ENCODE peak calls at places on chromosomes 5 and 9, in seven cellular contexts. F is GM06990, S is endodermal cell, T is neural crest cell, H is cardiac muscle cell, M is AG10803, E is vagina. K is an unnamed sample.

GRCh38 chr5:33381243-33381642 is 59.5 kb upstream of the TARS1 start:
- DNase-seq in M (no peak), F (no peak), E (no peak), H (no peak), T (no peak), S (no peak), K (no peak)

GRCh38 chr5:11319851-11320580 is 559.0 kb upstream of the DAP start:
- DNase-seq in M (no peak), E (no peak), F (no peak), H (no peak), T (no peak), S (no peak), K (no peak)

GRCh38 chr5:149268928-149269557 is 2.6 kb upstream of the AFAP1L1 start:
- DNase-seq in T (no peak), S (no peak), F (no peak), M (peak; percentile 60), H (peak; percentile 67), E (no peak), K (no peak)

GRCh38 chr9:89311346-89312153 is 555 bp downstream of the CKS2 start:
- DNase-seq in T (no peak), E (no peak), S (no peak), H (peak; percentile 24), F (no peak), M (no peak), K (peak; percentile 41)

GRCh38 chr5:234450-234849 is 16.3 kb downstream of the SDHA start:
- DNase-seq in S (no peak), F (no peak), H (no peak), T (no peak), E (no peak), M (no peak), K (no peak)

GRCh38 chr5:121285861-121286527 is 565.7 kb upstream of the FTMT start:
- DNase-seq in T (no peak), F (no peak), S (no peak), M (no peak), E (no peak), H (no peak), K (no peak)

GRCh38 chr9:343773-344172 is 129.1 kb downstream of the DOCK8 start:
- DNase-seq in H (no peak), S (no peak), F (no peak), E (no peak), M (no peak), T (no peak), K (no peak)

GRCh38 chr5:53825926-53826325 is 265.5 kb downstream of the NDUFS4 start:
- DNase-seq in F (no peak), T (no peak), H (no peak), E (no peak), S (no peak), M (no peak), K (no peak)

GRCh38 chr5:1004598-1005361 is 3.8 kb upstream of the NKD2 start:
- DNase-seq in T (peak; percentile 66), E (no peak), H (peak; percentile 73), F (no peak), M (peak; percentile 39), S (peak; percentile 88), K (peak; percentile 45)

GRCh38 chr9:25472085-25472607 is 206.1 kb downstream of the TUSC1 start:
- DNase-seq in E (no peak), M (no peak), T (no peak), S (no peak), F (no peak), H (no peak), K (no peak)

GRCh38 chr5:57780306-57780958 is 297.8 kb upstream of the ACTBL2 start:
- DNase-seq in F (no peak), T (no peak), H (no peak), S (peak; percentile 57), E (no peak), M (peak; percentile 39), K (no peak)

GRCh38 chr5:134145061-134145757 is 30.7 kb downstream of the TCF7 start:
- DNase-seq in S (no peak), H (no peak), M (no peak), T (no peak), F (no peak), E (peak; percentile 49), K (peak; percentile 29)

GRCh38 chr5:944992-945685 is 52.5 kb downstream of the TRIP13 start:
- DNase-seq in S (no peak), T (no peak), M (no peak), H (no peak), E (peak; percentile 61), F (no peak), K (no peak)

GRCh38 chr9:81687521-81688261 is 1.7 kb downstream of the TLE1 start:
- DNase-seq in M (no peak), H (peak; percentile 33), T (peak; percentile 48), E (no peak), S (peak; percentile 93), F (no peak), K (no peak)

GRCh38 chr9:3525836-3526165 is at the start of gene RFX3:
- DNase-seq in T (peak; percentile 68), S (peak; percentile 94), M (peak; percentile 99), F (peak; percentile 95), E (no peak), H (peak; percentile 98), K (peak; percentile 82)

GRCh38 chr5:118956727-118957126 is 31.6 kb downstream of the DTWD2 start:
- DNase-seq in F (no peak), E (no peak), M (peak; percentile 18), H (peak; percentile 23), S (no peak), T (no peak), K (no peak)

GRCh38 chr9:93133641-93134017 is 422 bp downstream of the NINJ1 start:
- DNase-seq in E (no peak), T (peak; percentile 51), S (peak; percentile 85), H (peak; percentile 86), M (peak; percentile 80), F (peak; percentile 71), K (peak; percentile 79)

GRCh38 chr5:16681761-16682335 is 65.1 kb upstream of the RETREG1 start:
- DNase-seq in S (no peak), F (no peak), T (no peak), E (no peak), H (no peak), M (no peak), K (no peak)

GRCh38 chr9:136346157-136346481 is 17.4 kb downstream of the DNLZ start:
- DNase-seq in F (no peak), S (no peak), H (no peak), M (no peak), E (no peak), T (no peak), K (no peak)

GRCh38 chr5:150442699-150443080 is 6.8 kb downstream of the RPS14 start:
- DNase-seq in T (no peak), H (no peak), S (peak; percentile 50), E (no peak), M (no peak), F (no peak), K (no peak)

GRCh38 chr9:86816868-86817267 is 130.4 kb downstream of the GAS1 start:
- DNase-seq in F (no peak), E (no peak), M (no peak), T (no peak), H (no peak), S (no peak), K (no peak)

GRCh38 chr5:112957409-112957808 is 19.2 kb upstream of the DCP2 start:
- DNase-seq in S (no peak), M (peak; percentile 26), E (no peak), F (no peak), T (no peak), H (no peak), K (no peak)

GRCh38 chr9:70988551-70988950 is 132.9 kb downstream of the TRPM3 start:
- DNase-seq in T (no peak), E (no peak), F (no peak), M (peak; percentile 70), H (peak; percentile 28), S (no peak), K (no peak)

GRCh38 chr9:112925058-112925641 is 34.5 kb upstream of the SLC46A2 start:
- DNase-seq in F (no peak), T (peak; percentile 28), E (no peak), M (peak; percentile 24), H (peak; percentile 52), S (peak; percentile 68), K (no peak)
- TF ChIP-seq CTCF in F (peak; percentile 36), T (peak; percentile 67), E (no peak), M (peak; percentile 46), H (peak; percentile 39), S (peak; percentile 76), K (no peak)

GRCh38 chr9:121619566-121619965 is 31.9 kb upstream of the DAB2IP start:
- DNase-seq in S (no peak), F (no peak), T (no peak), M (no peak), H (no peak), E (no peak), K (no peak)

GRCh38 chr9:121618504-121618903 is 32.9 kb upstream of the DAB2IP start:
- DNase-seq in T (no peak), H (no peak), M (no peak), E (no peak), S (no peak), F (no peak), K (no peak)

GRCh38 chr9:121619989-121620673 is 31.3 kb upstream of the DAB2IP start:
- DNase-seq in M (no peak), H (no peak), S (no peak), T (no peak), E (no peak), F (no peak), K (no peak)

GRCh38 chr9:121622842-121623203 is 28.6 kb upstream of the DAB2IP start:
- DNase-seq in M (peak; percentile 57), S (no peak), H (no peak), E (no peak), F (no peak), T (no peak), K (no peak)

GRCh38 chr9:121620777-121621437 is 30.5 kb upstream of the DAB2IP start:
- DNase-seq in S (peak; percentile 88), E (no peak), M (no peak), H (peak; percentile 49), T (peak; percentile 57), F (no peak), K (no peak)
- TF ChIP-seq CTCF in S (peak; percentile 83), E (no peak), M (peak; percentile 46), H (peak; percentile 55), T (peak; percentile 59), F (peak; percentile 56), K (peak; percentile 36)

GRCh38 chr5:157778121-157778805 is 34.8 kb downstream of the LSM11 start:
- DNase-seq in S (no peak), H (peak; percentile 57), F (no peak), M (peak; percentile 36), E (no peak), T (no peak), K (peak; percentile 54)
- TF ChIP-seq CTCF in S (no peak), H (no peak), F (no peak), M (no peak), E (no peak), T (no peak), K (no peak)

DNA sequence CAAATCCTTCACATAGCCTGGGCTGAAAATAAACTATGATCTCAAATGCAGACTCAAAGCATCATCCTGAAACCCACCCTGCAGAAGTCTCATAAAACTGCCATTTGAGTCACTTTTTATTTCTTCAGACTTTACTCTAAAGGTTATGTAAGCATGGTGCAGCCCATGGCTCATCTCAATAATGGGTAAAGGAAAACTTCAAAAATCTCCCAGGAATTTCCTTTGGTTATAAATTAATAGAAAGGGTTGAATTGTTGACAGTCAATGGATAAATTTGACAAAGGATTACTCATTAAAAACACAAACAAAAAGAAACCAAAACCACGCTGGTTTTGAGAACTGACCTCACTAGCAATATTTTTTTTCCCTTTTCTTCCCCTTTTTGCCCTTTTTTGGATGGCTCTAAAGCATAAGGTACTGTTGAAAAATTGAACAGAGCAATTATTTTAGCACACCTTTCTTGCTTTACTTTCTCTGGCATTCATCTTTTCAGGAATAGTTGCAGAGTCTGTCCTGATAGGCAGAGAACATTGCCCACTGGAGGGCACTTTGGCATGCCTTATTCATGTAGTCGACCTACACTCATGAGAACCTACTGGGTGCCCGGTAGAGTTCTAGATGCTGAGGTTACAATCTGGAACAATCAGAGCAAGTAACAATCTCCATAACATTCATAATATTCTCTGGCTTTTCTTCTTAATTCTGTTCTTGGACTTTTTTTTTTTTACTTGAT is 191.4 kb downstream of the TMEM167A start:
- DNase-seq in T (no peak), H (no peak), S (no peak), F (peak; percentile 17), M (no peak), E (no peak), K (no peak)
- TF ChIP-seq CTCF in T (no peak), H (no peak), S (peak; percentile 37), F (peak; percentile 42), M (no peak), E (no peak), K (no peak)

K was measured in mesothelial cell of epicardium.